ENCODE peak calls at places on chromosomes 7 and 10, in four cellular contexts. K is mesenchymal stem cell, U is IMR-90, A is H9. Q is an unnamed sample. For H3K4me1, the result is how much of the 10 kb centered on the place peaks cover.

GRCh38 chr7:24959735-24960485 is 20.1 kb downstream of the OSBPL3 start:
- DNase-seq in K (no peak), A (no peak), U (no peak), Q (no peak)

GRCh38 chr10:110129490-110129889 is 77.9 kb upstream of the MXI1 start:
- DNase-seq in K (no peak), U (no peak), A (no peak), Q (no peak)

GRCh38 chr7:125055376-125055775 is 125.8 kb upstream of the POT1 start:
- DNase-seq in K (no peak), A (no peak), U (no peak), Q (no peak)

GRCh38 chr10:86439544-86439943 is 72.9 kb upstream of the GRID1 start:
- DNase-seq in K (peak), A (no peak), U (peak), Q (no peak)

GRCh38 chr10:131770946-131771633 is 129.7 kb upstream of the PPP2R2D start:
- DNase-seq in A (no peak), U (no peak), K (no peak), Q (no peak)

GRCh38 chr7:95473276-95473985 is 12.3 kb upstream of the ASB4 start:
- DNase-seq in A (no peak), K (no peak), U (no peak), Q (peak)

GRCh38 chr7:209846-210245 is 17.5 kb downstream of the FAM20C start:
- DNase-seq in U (no peak), K (peak), A (no peak), Q (no peak)

GRCh38 chr10:125008689-125009579 is 67.0 kb downstream of the ZRANB1 start:
- DNase-seq in K (no peak), U (no peak), A (no peak), Q (peak)

GRCh38 chr10:100041620-100042019 is 31.9 kb upstream of the DNMBP start:
- DNase-seq in U (no peak), A (no peak), K (no peak), Q (no peak)

GRCh38 chr10:99733366-99733765 is 1.3 kb downstream of the CUTC start:
- DNase-seq in U (peak), A (no peak), K (no peak), Q (peak)

GRCh38 chr7:128399991-128400390 is 9.8 kb downstream of the IMPDH1 start:
- DNase-seq in K (no peak), A (no peak), U (no peak), Q (no peak)

GRCh38 chr7:82623812-82624211 is 180.2 kb upstream of the CACNA2D1 start:
- DNase-seq in K (peak), U (peak), A (no peak), Q (no peak)

GRCh38 chr7:66247387-66248078 is 42.4 kb downstream of the TPST1 start:
- DNase-seq in U (no peak), K (no peak), A (no peak), Q (no peak)

GRCh38 chr10:69481280-69481679 is 30.0 kb downstream of the TSPAN15 start:
- DNase-seq in U (no peak), K (peak), A (no peak), Q (no peak)

GRCh38 chr7:130491841-130492518 is at the start of gene MEST:
- DNase-seq in K (peak), A (peak), U (peak), Q (peak)

GRCh38 chr7:94059747-94060146 is 55.6 kb upstream of the BET1 start:
- DNase-seq in K (peak), A (no peak), U (peak), Q (no peak)

GRCh38 chr7:74312418-74313021 is 23.3 kb downstream of the CLIP2 start:
- DNase-seq in K (no peak), A (no peak), U (no peak), Q (no peak)

GRCh38 chr7:133650067-133650466 is 397.2 kb downstream of the EXOC4 start:
- DNase-seq in A (no peak), U (peak), K (peak), Q (no peak)

GRCh38 chr7:109121599-109122300 is 552.1 kb downstream of the DNAJB9 start:
- DNase-seq in K (no peak), A (no peak), U (no peak), Q (no peak)

GRCh38 chr10:59680199-59680598 is 29.5 kb downstream of the SLC16A9 start:
- DNase-seq in U (no peak), K (no peak), A (no peak), Q (no peak)

DNA sequence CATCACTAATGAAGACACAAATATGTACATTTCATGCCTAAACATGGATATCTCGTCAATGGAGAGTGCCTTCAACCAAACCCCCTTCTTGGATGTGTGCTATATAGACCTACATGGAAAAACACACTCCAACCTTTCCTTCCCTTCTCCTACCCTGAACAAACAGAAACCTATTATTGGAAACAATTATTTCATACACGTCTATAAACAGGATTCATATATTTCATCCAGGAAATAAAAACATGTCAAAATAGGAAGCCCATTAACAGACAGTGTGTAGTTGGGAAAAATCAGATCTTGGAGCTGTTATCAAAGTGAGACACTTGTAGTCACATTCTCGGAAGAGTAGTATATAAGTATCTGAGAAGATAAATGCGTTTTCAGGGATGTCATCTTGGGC is 81.1 kb downstream of the NRP1 start:
- DNase-seq in K (no peak), A (no peak), U (no peak), Q (no peak)
- H3K4me1 ChIP-seq in K (under half), A (under half), U (under half), Q (under half)

GRCh38 chr10:25614652-25615051 is 319.4 kb upstream of the MYO3A start:
- DNase-seq in A (no peak), U (no peak), K (no peak), Q (no peak)

GRCh38 chr10:25615926-25616325 is 318.1 kb upstream of the MYO3A start:
- DNase-seq in K (no peak), U (no peak), A (no peak), Q (no peak)

GRCh38 chr10:25616903-25617592 is 317.0 kb upstream of the MYO3A start:
- DNase-seq in A (no peak), K (no peak), U (no peak), Q (no peak)
- H3K9ac ChIP-seq in A (no peak), K (no peak), U (no peak), Q (no peak)

GRCh38 chr10:35336921-35337741 is 822 bp downstream of the CCNY start:
- DNase-seq in U (no peak), A (peak), K (peak), Q (peak)

GRCh38 chr10:35334297-35334696 is 2.0 kb upstream of the CCNY start:
- DNase-seq in A (no peak), U (no peak), K (no peak), Q (no peak)

GRCh38 chr10:35336084-35336831 is at the start of gene CCNY:
- DNase-seq in A (peak), K (peak), U (peak), Q (peak)

GRCh38 chr10:35335133-35335532 is 1.2 kb upstream of the CCNY start:
- DNase-seq in A (no peak), U (peak), K (no peak), Q (no peak)

GRCh38 chr10:35335718-35336083 is 608 bp upstream of the CCNY start:
- DNase-seq in K (peak), U (no peak), A (peak), Q (peak)
- H3K27ac ChIP-seq in K (no peak), U (peak), A (no peak), Q (no peak)

GRCh38 chr10:49834201-49834600 is 72.1 kb upstream of the OGDHL start:
- DNase-seq in U (no peak), A (no peak), K (no peak), Q (no peak)

GRCh38 chr10:49841615-49842180 is 79.6 kb upstream of the OGDHL start:
- DNase-seq in U (no peak), A (no peak), K (no peak), Q (no peak)

GRCh38 chr10:49833162-49833561 is 71.0 kb upstream of the OGDHL start:
- DNase-seq in U (no peak), A (no peak), K (no peak), Q (no peak)

GRCh38 chr10:49837685-49838084 is 75.6 kb upstream of the OGDHL start:
- DNase-seq in A (no peak), U (no peak), K (no peak), Q (no peak)

GRCh38 chr10:49837096-49837495 is 75.0 kb upstream of the OGDHL start:
- DNase-seq in U (peak), K (peak), A (no peak), Q (no peak)
- H3K4me1 ChIP-seq in U (under half), K (under half), A (under half), Q (under half)

Q was measured in neural progenitor cell.